ENCODE peak calls at places on chromosomes 7 and 10, in five cellular contexts. One of them, this sample, is unnamed.

GRCh38 chr7:129781128-129781855 is 169.8 kb downstream of the NRF1 start:
- DNase-seq in H1: no peak
- DNase-seq in K562: no peak
- DNase-seq in GM12878: no peak
- DNase-seq in HCT116: peak
- DNase-seq in this sample: no peak

GRCh38 chr7:90666186-90666585 is 70.1 kb downstream of the CDK14 start:
- DNase-seq in H1: no peak
- DNase-seq in GM12878: no peak
- DNase-seq in K562: no peak
- DNase-seq in HCT116: no peak
- DNase-seq in this sample: no peak

GRCh38 chr7:47580175-47580701 is 1.7 kb downstream of the TNS3 start:
- DNase-seq in K562: no peak
- DNase-seq in HCT116: no peak
- DNase-seq in H1: no peak
- DNase-seq in GM12878: no peak
- DNase-seq in this sample: peak

GRCh38 chr7:112421666-112422486 is 28.4 kb upstream of the IFRD1 start:
- DNase-seq in H1: no peak
- DNase-seq in GM12878: no peak
- DNase-seq in HCT116: no peak
- DNase-seq in K562: peak
- DNase-seq in this sample: peak

GRCh38 chr10:63683223-63683622 is 162.0 kb downstream of the REEP3 start:
- DNase-seq in HCT116: no peak
- DNase-seq in GM12878: no peak
- DNase-seq in K562: no peak
- DNase-seq in H1: no peak
- DNase-seq in this sample: no peak

GRCh38 chr7:27156901-27157716 is 634 bp upstream of the HOXA7 start:
- DNase-seq in H1: peak
- DNase-seq in HCT116: no peak
- DNase-seq in GM12878: no peak
- DNase-seq in K562: no peak
- DNase-seq in this sample: no peak

GRCh38 chr7:101701153-101701794 is 72.2 kb upstream of the MYL10 start:
- DNase-seq in HCT116: no peak
- DNase-seq in H1: no peak
- DNase-seq in K562: no peak
- DNase-seq in GM12878: no peak
- DNase-seq in this sample: no peak

GRCh38 chr7:64407148-64407547 is 93.4 kb downstream of the ZNF736 start:
- DNase-seq in H1: no peak
- DNase-seq in K562: no peak
- DNase-seq in GM12878: no peak
- DNase-seq in HCT116: no peak
- DNase-seq in this sample: no peak

GRCh38 chr10:3330687-3331086 is 158.1 kb upstream of the PITRM1 start:
- DNase-seq in HCT116: no peak
- DNase-seq in GM12878: no peak
- DNase-seq in K562: no peak
- DNase-seq in H1: no peak
- DNase-seq in this sample: no peak

GRCh38 chr7:17492437-17492836 is 194.0 kb downstream of the AHR start:
- DNase-seq in K562: no peak
- DNase-seq in H1: no peak
- DNase-seq in HCT116: no peak
- DNase-seq in GM12878: peak
- DNase-seq in this sample: no peak

GRCh38 chr10:1309237-1309968 is 253.2 kb downstream of the WDR37 start:
- DNase-seq in K562: no peak
- DNase-seq in H1: peak
- DNase-seq in GM12878: no peak
- DNase-seq in HCT116: no peak
- DNase-seq in this sample: no peak
- TF ChIP-seq SRF in K562: no peak
- TF ChIP-seq SRF in H1: no peak
- TF ChIP-seq SRF in GM12878: no peak
- TF ChIP-seq SRF in HCT116: no peak
- TF ChIP-seq SRF in this sample: no peak

GRCh38 chr7:155352753-155353115 is 55.1 kb downstream of the INSIG1 start:
- DNase-seq in K562: no peak
- DNase-seq in GM12878: no peak
- DNase-seq in HCT116: no peak
- DNase-seq in H1: no peak
- DNase-seq in this sample: no peak
- TF ChIP-seq SRF in K562: no peak
- TF ChIP-seq SRF in GM12878: no peak
- TF ChIP-seq SRF in HCT116: no peak
- TF ChIP-seq SRF in H1: no peak
- TF ChIP-seq SRF in this sample: no peak

DNA sequence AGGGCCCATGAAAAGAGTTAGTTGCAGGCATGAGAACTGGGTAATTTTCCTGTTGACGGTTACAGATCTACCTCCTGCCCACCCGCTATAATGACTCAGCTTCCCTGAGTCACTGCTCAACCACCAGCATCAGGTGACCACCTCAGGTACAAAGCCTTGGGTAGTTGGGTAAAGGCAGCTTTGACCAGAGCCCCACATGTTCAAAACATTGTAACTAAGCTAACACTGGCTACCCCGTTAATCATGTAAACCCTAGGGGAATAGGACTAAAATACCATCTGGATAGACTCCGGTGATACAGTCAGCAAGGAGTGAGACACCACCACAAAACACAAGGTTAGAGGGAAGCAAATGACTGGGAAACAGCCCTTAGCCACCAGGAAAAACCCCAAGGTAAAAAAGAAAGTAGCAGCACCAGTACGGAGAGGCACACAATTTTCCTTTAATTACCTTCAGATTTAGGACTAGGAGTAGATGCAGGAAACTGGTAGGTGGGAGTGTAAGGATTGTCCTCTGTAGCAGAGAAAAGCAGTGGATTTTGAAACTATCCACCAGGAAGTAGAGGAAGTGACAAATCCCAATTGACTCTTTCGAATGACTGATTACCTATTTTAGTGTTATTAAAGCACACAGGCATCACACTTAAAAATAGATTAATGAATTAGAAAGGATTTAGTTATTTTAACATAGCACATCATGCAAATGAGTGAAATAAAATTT is 103.5 kb upstream of the PDLIM1 start:
- DNase-seq in K562: peak
- DNase-seq in H1: no peak
- DNase-seq in GM12878: peak
- DNase-seq in HCT116: peak
- DNase-seq in this sample: peak
- TF ChIP-seq SRF in K562: no peak
- TF ChIP-seq SRF in H1: no peak
- TF ChIP-seq SRF in GM12878: peak
- TF ChIP-seq SRF in HCT116: no peak
- TF ChIP-seq SRF in this sample: no peak

GRCh38 chr7:113794573-113794972 is 124.2 kb downstream of the PPP1R3A start:
- DNase-seq in K562: no peak
- DNase-seq in H1: no peak
- DNase-seq in HCT116: no peak
- DNase-seq in GM12878: no peak
- DNase-seq in this sample: no peak

GRCh38 chr7:113793171-113793570 is 125.6 kb downstream of the PPP1R3A start:
- DNase-seq in H1: no peak
- DNase-seq in GM12878: no peak
- DNase-seq in K562: no peak
- DNase-seq in HCT116: no peak
- DNase-seq in this sample: no peak

GRCh38 chr7:113799896-113800295 is 118.9 kb downstream of the PPP1R3A start:
- DNase-seq in HCT116: no peak
- DNase-seq in GM12878: peak
- DNase-seq in H1: no peak
- DNase-seq in K562: no peak
- DNase-seq in this sample: no peak

GRCh38 chr7:113797420-113797995 is 121.3 kb downstream of the PPP1R3A start:
- DNase-seq in HCT116: no peak
- DNase-seq in GM12878: no peak
- DNase-seq in K562: no peak
- DNase-seq in H1: no peak
- DNase-seq in this sample: no peak

GRCh38 chr7:113796557-113796956 is 122.3 kb downstream of the PPP1R3A start:
- DNase-seq in H1: no peak
- DNase-seq in K562: no peak
- DNase-seq in GM12878: no peak
- DNase-seq in HCT116: no peak
- DNase-seq in this sample: no peak
- TF ChIP-seq SRF in H1: no peak
- TF ChIP-seq SRF in K562: no peak
- TF ChIP-seq SRF in GM12878: no peak
- TF ChIP-seq SRF in HCT116: no peak
- TF ChIP-seq SRF in this sample: no peak

GRCh38 chr7:127882313-127882920 is 148.8 kb downstream of the LRRC4 start:
- DNase-seq in K562: no peak
- DNase-seq in H1: no peak
- DNase-seq in GM12878: no peak
- DNase-seq in HCT116: no peak
- DNase-seq in this sample: no peak
- TF ChIP-seq SRF in K562: no peak
- TF ChIP-seq SRF in H1: no peak
- TF ChIP-seq SRF in GM12878: no peak
- TF ChIP-seq SRF in HCT116: no peak
- TF ChIP-seq SRF in this sample: no peak

DNA sequence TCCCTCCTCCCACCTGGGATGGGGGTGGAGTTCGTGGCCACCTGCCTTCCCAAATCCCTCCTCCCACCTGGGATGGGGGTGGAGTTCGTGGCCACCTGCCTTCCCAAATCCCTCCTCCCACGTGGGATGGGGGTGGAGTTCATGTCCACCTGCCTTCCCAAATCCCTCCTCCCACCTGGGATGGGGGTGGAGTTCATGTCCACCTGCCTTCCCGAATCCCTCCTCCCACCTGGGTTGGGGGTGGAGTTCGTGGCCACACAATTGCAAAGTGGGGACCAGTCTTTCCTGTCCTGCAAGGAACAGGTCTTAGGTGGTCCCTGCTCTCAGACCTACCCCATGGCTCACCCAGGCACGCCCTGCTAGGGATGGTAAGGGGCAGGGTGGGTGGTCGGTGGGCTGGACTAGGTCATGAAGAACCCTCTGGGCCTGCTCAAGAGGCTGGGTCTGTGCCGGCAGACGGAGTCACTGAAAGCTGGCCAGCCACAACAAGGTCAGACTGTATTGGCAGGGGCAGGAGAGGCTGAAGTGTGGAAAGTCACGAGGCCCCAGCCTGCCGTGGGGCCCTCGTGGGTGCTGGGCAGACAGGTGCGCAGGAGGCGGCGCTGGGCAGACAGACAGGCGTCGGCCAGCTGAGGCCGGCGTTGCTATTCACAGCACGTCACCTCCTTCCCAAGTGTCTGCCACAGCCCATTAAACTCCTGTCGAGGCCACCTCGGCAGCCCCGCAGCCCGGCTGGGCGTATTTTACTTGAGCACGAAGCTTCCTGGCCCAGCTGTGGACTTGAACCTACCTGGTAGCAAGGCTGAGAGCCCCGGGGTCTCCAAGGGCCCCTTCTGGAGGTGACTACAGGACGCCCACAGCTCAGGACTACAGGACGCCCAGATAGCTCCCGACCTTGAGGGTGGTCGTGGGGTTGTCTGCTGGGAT is 4.1 kb downstream of the KNDC1 start:
- DNase-seq in HCT116: no peak
- DNase-seq in H1: peak
- DNase-seq in GM12878: no peak
- DNase-seq in K562: no peak
- DNase-seq in this sample: no peak
- TF ChIP-seq SRF in HCT116: no peak
- TF ChIP-seq SRF in H1: no peak
- TF ChIP-seq SRF in GM12878: no peak
- TF ChIP-seq SRF in K562: no peak
- TF ChIP-seq SRF in this sample: no peak